ENCODE peak calls at places on chromosomes 16 and 17, in ten cellular contexts. One of them, this sample, is unnamed.
A peak's percentile ranks its signal among the peaks of the same experiment; 100 is the strongest.

GRCh38 chr16:12092347-12092882 is 115.9 kb downstream of the SNX29 start:
- DNase-seq in activated CD4-positive, alpha-beta T cell treated with anti-CD3 and anti-CD28 coated beads for 24 hours: no peak
- DNase-seq in NCI-H2171 treated with DMSO at 0.1 percent for 48 hours: peak; percentile 56
- DNase-seq in BJ: peak; percentile 72
- DNase-seq in PC-9: peak; percentile 58
- DNase-seq in NCI-H1417: peak; percentile 38
- DNase-seq in stimulated activated CD4-positive, alpha-beta T cell treated with anti-CD3 and anti-CD28 coated beads, Interleukin-2, amount 100 ng/mL, for 48 hours: no peak
- DNase-seq in CD8-positive, alpha-beta T cell: no peak
- DNase-seq in amniotic stem cell: no peak
- DNase-seq in mammary epithelial cell: peak; percentile 87
- DNase-seq in this sample: no peak

GRCh38 chr17:7888184-7888920 is at the start of gene CHD3:
- DNase-seq in NCI-H2171 treated with DMSO at 0.1 percent for 48 hours: peak; percentile 72
- DNase-seq in activated CD4-positive, alpha-beta T cell treated with anti-CD3 and anti-CD28 coated beads for 24 hours: peak; percentile 44
- DNase-seq in CD8-positive, alpha-beta T cell: peak; percentile 25
- DNase-seq in PC-9: peak; percentile 84
- DNase-seq in mammary epithelial cell: peak; percentile 71
- DNase-seq in NCI-H1417: peak; percentile 3
- DNase-seq in BJ: no peak
- DNase-seq in stimulated activated CD4-positive, alpha-beta T cell treated with anti-CD3 and anti-CD28 coated beads, Interleukin-2, amount 100 ng/mL, for 48 hours: peak; percentile 49
- DNase-seq in amniotic stem cell: no peak
- DNase-seq in this sample: no peak

GRCh38 chr16:30609002-30609927 is 924 bp downstream of the ZNF689 start:
- DNase-seq in activated CD4-positive, alpha-beta T cell treated with anti-CD3 and anti-CD28 coated beads for 24 hours: peak; percentile 10
- DNase-seq in NCI-H2171 treated with DMSO at 0.1 percent for 48 hours: peak; percentile 43
- DNase-seq in amniotic stem cell: no peak
- DNase-seq in BJ: no peak
- DNase-seq in mammary epithelial cell: no peak
- DNase-seq in CD8-positive, alpha-beta T cell: peak; percentile 45
- DNase-seq in stimulated activated CD4-positive, alpha-beta T cell treated with anti-CD3 and anti-CD28 coated beads, Interleukin-2, amount 100 ng/mL, for 48 hours: peak; percentile 41
- DNase-seq in PC-9: no peak
- DNase-seq in NCI-H1417: no peak
- DNase-seq in this sample: peak; percentile 76

GRCh38 chr17:41048441-41048840 is 1.3 kb upstream of the KRTAP2-1 start:
- DNase-seq in BJ: peak; percentile 76
- DNase-seq in mammary epithelial cell: no peak
- DNase-seq in CD8-positive, alpha-beta T cell: no peak
- DNase-seq in activated CD4-positive, alpha-beta T cell treated with anti-CD3 and anti-CD28 coated beads for 24 hours: no peak
- DNase-seq in NCI-H2171 treated with DMSO at 0.1 percent for 48 hours: no peak
- DNase-seq in amniotic stem cell: no peak
- DNase-seq in NCI-H1417: no peak
- DNase-seq in PC-9: peak; percentile 95
- DNase-seq in stimulated activated CD4-positive, alpha-beta T cell treated with anti-CD3 and anti-CD28 coated beads, Interleukin-2, amount 100 ng/mL, for 48 hours: no peak
- DNase-seq in this sample: no peak

GRCh38 chr17:62703776-62704380 is 76.4 kb downstream of the MRC2 start:
- DNase-seq in NCI-H2171 treated with DMSO at 0.1 percent for 48 hours: peak; percentile 62
- DNase-seq in amniotic stem cell: peak; percentile 41
- DNase-seq in NCI-H1417: peak; percentile 82
- DNase-seq in stimulated activated CD4-positive, alpha-beta T cell treated with anti-CD3 and anti-CD28 coated beads, Interleukin-2, amount 100 ng/mL, for 48 hours: peak; percentile 66
- DNase-seq in CD8-positive, alpha-beta T cell: peak; percentile 73
- DNase-seq in PC-9: no peak
- DNase-seq in BJ: no peak
- DNase-seq in activated CD4-positive, alpha-beta T cell treated with anti-CD3 and anti-CD28 coated beads for 24 hours: peak; percentile 45
- DNase-seq in mammary epithelial cell: peak; percentile 69
- DNase-seq in this sample: peak; percentile 76

GRCh38 chr17:79799538-79800324 is 2.9 kb upstream of the CBX8 start:
- DNase-seq in NCI-H2171 treated with DMSO at 0.1 percent for 48 hours: peak; percentile 34
- DNase-seq in CD8-positive, alpha-beta T cell: no peak
- DNase-seq in NCI-H1417: no peak
- DNase-seq in activated CD4-positive, alpha-beta T cell treated with anti-CD3 and anti-CD28 coated beads for 24 hours: no peak
- DNase-seq in stimulated activated CD4-positive, alpha-beta T cell treated with anti-CD3 and anti-CD28 coated beads, Interleukin-2, amount 100 ng/mL, for 48 hours: no peak
- DNase-seq in mammary epithelial cell: no peak
- DNase-seq in BJ: no peak
- DNase-seq in PC-9: no peak
- DNase-seq in amniotic stem cell: no peak
- DNase-seq in this sample: no peak

GRCh38 chr17:16407911-16408588 is 7.3 kb upstream of the TRPV2 start:
- DNase-seq in PC-9: no peak
- DNase-seq in BJ: no peak
- DNase-seq in NCI-H2171 treated with DMSO at 0.1 percent for 48 hours: peak; percentile 57
- DNase-seq in amniotic stem cell: no peak
- DNase-seq in NCI-H1417: peak; percentile 5
- DNase-seq in CD8-positive, alpha-beta T cell: no peak
- DNase-seq in stimulated activated CD4-positive, alpha-beta T cell treated with anti-CD3 and anti-CD28 coated beads, Interleukin-2, amount 100 ng/mL, for 48 hours: no peak
- DNase-seq in mammary epithelial cell: peak; percentile 61
- DNase-seq in activated CD4-positive, alpha-beta T cell treated with anti-CD3 and anti-CD28 coated beads for 24 hours: no peak
- DNase-seq in this sample: peak; percentile 72

GRCh38 chr17:81329279-81329926 is 34.3 kb upstream of the SLC38A10 start:
- DNase-seq in amniotic stem cell: peak; percentile 88
- DNase-seq in BJ: peak; percentile 82
- DNase-seq in CD8-positive, alpha-beta T cell: no peak
- DNase-seq in NCI-H2171 treated with DMSO at 0.1 percent for 48 hours: peak; percentile 85
- DNase-seq in mammary epithelial cell: peak; percentile 98
- DNase-seq in activated CD4-positive, alpha-beta T cell treated with anti-CD3 and anti-CD28 coated beads for 24 hours: no peak
- DNase-seq in stimulated activated CD4-positive, alpha-beta T cell treated with anti-CD3 and anti-CD28 coated beads, Interleukin-2, amount 100 ng/mL, for 48 hours: no peak
- DNase-seq in NCI-H1417: no peak
- DNase-seq in PC-9: peak; percentile 91
- DNase-seq in this sample: peak; percentile 94

GRCh38 chr16:19841184-19841583 is 43.5 kb downstream of the GPRC5B start:
- DNase-seq in amniotic stem cell: no peak
- DNase-seq in activated CD4-positive, alpha-beta T cell treated with anti-CD3 and anti-CD28 coated beads for 24 hours: no peak
- DNase-seq in NCI-H2171 treated with DMSO at 0.1 percent for 48 hours: no peak
- DNase-seq in PC-9: no peak
- DNase-seq in BJ: no peak
- DNase-seq in NCI-H1417: peak; percentile 16
- DNase-seq in mammary epithelial cell: no peak
- DNase-seq in stimulated activated CD4-positive, alpha-beta T cell treated with anti-CD3 and anti-CD28 coated beads, Interleukin-2, amount 100 ng/mL, for 48 hours: no peak
- DNase-seq in CD8-positive, alpha-beta T cell: no peak
- DNase-seq in this sample: no peak

GRCh38 chr17:28946239-28946638 is 5.1 kb downstream of the PHF12 start:
- DNase-seq in NCI-H2171 treated with DMSO at 0.1 percent for 48 hours: no peak
- DNase-seq in PC-9: no peak
- DNase-seq in mammary epithelial cell: peak; percentile 87
- DNase-seq in CD8-positive, alpha-beta T cell: no peak
- DNase-seq in amniotic stem cell: no peak
- DNase-seq in stimulated activated CD4-positive, alpha-beta T cell treated with anti-CD3 and anti-CD28 coated beads, Interleukin-2, amount 100 ng/mL, for 48 hours: no peak
- DNase-seq in NCI-H1417: no peak
- DNase-seq in BJ: peak; percentile 59
- DNase-seq in activated CD4-positive, alpha-beta T cell treated with anti-CD3 and anti-CD28 coated beads for 24 hours: no peak
- DNase-seq in this sample: no peak

GRCh38 chr16:88526008-88526905 is 43.9 kb upstream of the ZC3H18 start:
- DNase-seq in activated CD4-positive, alpha-beta T cell treated with anti-CD3 and anti-CD28 coated beads for 24 hours: no peak
- DNase-seq in PC-9: no peak
- DNase-seq in stimulated activated CD4-positive, alpha-beta T cell treated with anti-CD3 and anti-CD28 coated beads, Interleukin-2, amount 100 ng/mL, for 48 hours: no peak
- DNase-seq in mammary epithelial cell: no peak
- DNase-seq in NCI-H2171 treated with DMSO at 0.1 percent for 48 hours: no peak
- DNase-seq in CD8-positive, alpha-beta T cell: no peak
- DNase-seq in BJ: no peak
- DNase-seq in NCI-H1417: no peak
- DNase-seq in amniotic stem cell: no peak
- DNase-seq in this sample: no peak

GRCh38 chr17:20120835-20121234 is 111.7 kb downstream of the SPECC1 start:
- DNase-seq in NCI-H2171 treated with DMSO at 0.1 percent for 48 hours: peak; percentile 97
- DNase-seq in NCI-H1417: no peak
- DNase-seq in mammary epithelial cell: no peak
- DNase-seq in PC-9: no peak
- DNase-seq in BJ: no peak
- DNase-seq in stimulated activated CD4-positive, alpha-beta T cell treated with anti-CD3 and anti-CD28 coated beads, Interleukin-2, amount 100 ng/mL, for 48 hours: no peak
- DNase-seq in activated CD4-positive, alpha-beta T cell treated with anti-CD3 and anti-CD28 coated beads for 24 hours: no peak
- DNase-seq in CD8-positive, alpha-beta T cell: no peak
- DNase-seq in amniotic stem cell: no peak
- DNase-seq in this sample: no peak

GRCh38 chr16:77657016-77657415 is 65.3 kb upstream of the NUDT7 start:
- DNase-seq in activated CD4-positive, alpha-beta T cell treated with anti-CD3 and anti-CD28 coated beads for 24 hours: no peak
- DNase-seq in stimulated activated CD4-positive, alpha-beta T cell treated with anti-CD3 and anti-CD28 coated beads, Interleukin-2, amount 100 ng/mL, for 48 hours: no peak
- DNase-seq in BJ: no peak
- DNase-seq in CD8-positive, alpha-beta T cell: no peak
- DNase-seq in PC-9: no peak
- DNase-seq in mammary epithelial cell: no peak
- DNase-seq in NCI-H1417: no peak
- DNase-seq in NCI-H2171 treated with DMSO at 0.1 percent for 48 hours: peak; percentile 52
- DNase-seq in amniotic stem cell: no peak
- DNase-seq in this sample: no peak

GRCh38 chr16:48501516-48502377 is 108.2 kb downstream of the N4BP1 start:
- DNase-seq in CD8-positive, alpha-beta T cell: no peak
- DNase-seq in NCI-H2171 treated with DMSO at 0.1 percent for 48 hours: no peak
- DNase-seq in BJ: no peak
- DNase-seq in amniotic stem cell: no peak
- DNase-seq in NCI-H1417: peak; percentile 48
- DNase-seq in stimulated activated CD4-positive, alpha-beta T cell treated with anti-CD3 and anti-CD28 coated beads, Interleukin-2, amount 100 ng/mL, for 48 hours: no peak
- DNase-seq in PC-9: no peak
- DNase-seq in activated CD4-positive, alpha-beta T cell treated with anti-CD3 and anti-CD28 coated beads for 24 hours: no peak
- DNase-seq in mammary epithelial cell: no peak
- DNase-seq in this sample: no peak